ENCODE peak calls at places on chromosomes 12 and 14, in four cellular contexts. One of them, this sample, is unnamed.
A peak's percentile ranks its signal among the peaks of the same experiment; 100 is the strongest.

GRCh38 chr14:93976477-93977057 is at the start of gene ASB2:
- DNase-seq in heart right ventricle: peak; percentile 66
- DNase-seq in stomach: no peak
- DNase-seq in body of pancreas: no peak
- DNase-seq in this sample: peak; percentile 66

GRCh38 chr12:110370732-110371141 is 32.8 kb downstream of the ANAPC7 start:
- DNase-seq in heart right ventricle: no peak
- DNase-seq in stomach: no peak
- DNase-seq in body of pancreas: no peak
- DNase-seq in this sample: no peak

GRCh38 chr14:104967414-104968152 is 10.6 kb downstream of the AHNAK2 start:
- DNase-seq in heart right ventricle: peak; percentile 38
- DNase-seq in stomach: peak; percentile 64
- DNase-seq in body of pancreas: no peak
- DNase-seq in this sample: peak; percentile 71

GRCh38 chr12:6347367-6348338 is 5.8 kb upstream of the TNFRSF1A start:
- DNase-seq in heart right ventricle: peak; percentile 75
- DNase-seq in stomach: peak; percentile 83
- DNase-seq in body of pancreas: peak; percentile 58
- DNase-seq in this sample: peak; percentile 92

GRCh38 chr12:5900533-5901255 is 44.4 kb downstream of the ANO2 start:
- DNase-seq in heart right ventricle: no peak
- DNase-seq in stomach: no peak
- DNase-seq in body of pancreas: no peak
- DNase-seq in this sample: peak; percentile 36

GRCh38 chr14:20624495-20625070 is 16.9 kb downstream of the OR6S1 start:
- DNase-seq in heart right ventricle: peak; percentile 32
- DNase-seq in stomach: peak; percentile 75
- DNase-seq in body of pancreas: peak; percentile 43
- DNase-seq in this sample: peak; percentile 73

GRCh38 chr12:80847575-80847974 is 90.2 kb downstream of the LIN7A start:
- DNase-seq in heart right ventricle: no peak
- DNase-seq in stomach: no peak
- DNase-seq in body of pancreas: no peak
- DNase-seq in this sample: no peak

GRCh38 chr12:50053583-50053982 is 3.8 kb upstream of the ASIC1 start:
- DNase-seq in heart right ventricle: no peak
- DNase-seq in stomach: no peak
- DNase-seq in body of pancreas: no peak
- DNase-seq in this sample: no peak

GRCh38 chr14:91365552-91365951 is 52.1 kb downstream of the CCDC88C start:
- DNase-seq in heart right ventricle: no peak
- DNase-seq in stomach: no peak
- DNase-seq in body of pancreas: no peak
- DNase-seq in this sample: no peak

GRCh38 chr14:91369628-91370445 is 47.8 kb downstream of the CCDC88C start:
- DNase-seq in heart right ventricle: no peak
- DNase-seq in stomach: no peak
- DNase-seq in body of pancreas: no peak
- DNase-seq in this sample: no peak

GRCh38 chr14:91368681-91369416 is 48.8 kb downstream of the CCDC88C start:
- DNase-seq in heart right ventricle: no peak
- DNase-seq in stomach: no peak
- DNase-seq in body of pancreas: no peak
- DNase-seq in this sample: no peak

GRCh38 chr14:91366749-91367148 is 50.9 kb downstream of the CCDC88C start:
- DNase-seq in heart right ventricle: no peak
- DNase-seq in stomach: no peak
- DNase-seq in body of pancreas: no peak
- DNase-seq in this sample: no peak

GRCh38 chr14:91367173-91368171 is 50.1 kb downstream of the CCDC88C start:
- DNase-seq in heart right ventricle: peak; percentile 30
- DNase-seq in stomach: peak; percentile 85
- DNase-seq in body of pancreas: peak; percentile 32
- DNase-seq in this sample: no peak
- H3K4me1 ChIP-seq in heart right ventricle: peaks cover 58% of the 10 kb centered on the region
- H3K4me1 ChIP-seq in stomach: peaks cover 90% of the 10 kb centered on the region
- H3K4me1 ChIP-seq in body of pancreas: peaks cover 28% of the 10 kb centered on the region
- H3K4me1 ChIP-seq in this sample: peaks cover 28% of the 10 kb centered on the region

GRCh38 chr14:101873401-101873800 is 91.0 kb upstream of the DYNC1H1 start:
- DNase-seq in heart right ventricle: no peak
- DNase-seq in stomach: no peak
- DNase-seq in body of pancreas: no peak
- DNase-seq in this sample: no peak
- H3K4me1 ChIP-seq in heart right ventricle: peaks cover 58% of the 10 kb centered on the region
- H3K4me1 ChIP-seq in stomach: peaks cover 68% of the 10 kb centered on the region
- H3K4me1 ChIP-seq in body of pancreas: peaks cover 54% of the 10 kb centered on the region
- H3K4me1 ChIP-seq in this sample: no peaks in the 10 kb centered on the region

GRCh38 chr12:92143280-92143679 is 2.4 kb downstream of the BTG1 start:
- DNase-seq in heart right ventricle: no peak
- DNase-seq in stomach: no peak
- DNase-seq in body of pancreas: no peak
- DNase-seq in this sample: no peak
- H3K4me1 ChIP-seq in heart right ventricle: peaks cover 50% of the 10 kb centered on the region
- H3K4me1 ChIP-seq in stomach: peaks cover 32% of the 10 kb centered on the region
- H3K4me1 ChIP-seq in body of pancreas: peaks cover 11% of the 10 kb centered on the region
- H3K4me1 ChIP-seq in this sample: no peaks in the 10 kb centered on the region

GRCh38 chr14:99073401-99073800 is 198.6 kb downstream of the BCL11B start:
- DNase-seq in heart right ventricle: no peak
- DNase-seq in stomach: no peak
- DNase-seq in body of pancreas: no peak
- DNase-seq in this sample: no peak
- H3K4me1 ChIP-seq in heart right ventricle: no peaks in the 10 kb centered on the region
- H3K4me1 ChIP-seq in stomach: no peaks in the 10 kb centered on the region
- H3K4me1 ChIP-seq in body of pancreas: no peaks in the 10 kb centered on the region
- H3K4me1 ChIP-seq in this sample: no peaks in the 10 kb centered on the region

GRCh38 chr14:55071051-55071450 is 19.6 kb downstream of the MAPK1IP1L start:
- DNase-seq in heart right ventricle: no peak
- DNase-seq in stomach: no peak
- DNase-seq in body of pancreas: no peak
- DNase-seq in this sample: no peak
- H3K4me1 ChIP-seq in heart right ventricle: peaks cover 30% of the 10 kb centered on the region
- H3K4me1 ChIP-seq in stomach: peaks cover 37% of the 10 kb centered on the region
- H3K4me1 ChIP-seq in body of pancreas: no peaks in the 10 kb centered on the region
- H3K4me1 ChIP-seq in this sample: no peaks in the 10 kb centered on the region